ENCODE peak calls at places on chromosomes 6 and 20, in four cellular contexts. P, V, E and O are unnamed samples.
A peak's percentile ranks its signal among the peaks of the same experiment; 100 is the strongest.

GRCh38 chr6:160790028-160790792 is 88.2 kb downstream of the PLG start:
- DNase-seq in V (no peak), E (no peak), P (no peak), O (no peak)

GRCh38 chr6:73732845-73733675 is 37.1 kb downstream of the CD109 start:
- DNase-seq in V (no peak), E (peak; percentile 80), P (peak; percentile 44), O (no peak)

GRCh38 chr6:45626087-45626891 is 248.6 kb upstream of the SUPT3H start:
- DNase-seq in P (no peak), E (peak; percentile 87), V (no peak), O (no peak)

GRCh38 chr20:31713312-31714049 is 9.2 kb downstream of the BCL2L1 start:
- DNase-seq in P (no peak), V (no peak), E (peak; percentile 93), O (no peak)

GRCh38 chr6:131669891-131670290 is 31.3 kb downstream of the OR2A4 start:
- DNase-seq in E (no peak), V (no peak), P (no peak), O (no peak)

GRCh38 chr20:58566981-58567380 is 51.8 kb upstream of the APCDD1L start:
- DNase-seq in V (no peak), P (no peak), E (peak; percentile 14), O (no peak)

GRCh38 chr6:33610779-33611421 is 10.2 kb upstream of the ITPR3 start:
- DNase-seq in P (no peak), E (peak; percentile 49), V (no peak), O (peak; percentile 69)

GRCh38 chr6:52975580-52975979 is 19.5 kb downstream of the GSTA4 start:
- DNase-seq in E (no peak), V (no peak), P (no peak), O (no peak)

GRCh38 chr6:163806761-163807499 is 392.4 kb downstream of the QKI start:
- DNase-seq in E (no peak), V (no peak), P (no peak), O (no peak)

GRCh38 chr6:19866199-19866872 is 29.2 kb downstream of the ID4 start:
- DNase-seq in E (no peak), V (no peak), P (no peak), O (no peak)

GRCh38 chr6:17728551-17729222 is 22.0 kb upstream of the NUP153 start:
- DNase-seq in E (no peak), P (no peak), V (no peak), O (no peak)

GRCh38 chr20:10078403-10078802 is 43.6 kb downstream of the ANKEF1 start:
- DNase-seq in P (no peak), E (no peak), V (peak; percentile 60), O (no peak)

GRCh38 chr6:119575721-119576120 is 226.2 kb upstream of the MAN1A1 start:
- DNase-seq in E (peak; percentile 62), V (no peak), P (no peak), O (no peak)

GRCh38 chr6:148846778-148847761 is 100.2 kb downstream of the UST start:
- DNase-seq in P (no peak), E (no peak), V (no peak), O (no peak)

GRCh38 chr6:112044856-112045255 is 9.0 kb upstream of the CCN6 start:
- DNase-seq in P (no peak), E (peak; percentile 94), V (no peak), O (no peak)

GRCh38 chr20:59434950-59435349 is 134.5 kb downstream of the EDN3 start:
- DNase-seq in V (no peak), P (no peak), E (no peak), O (no peak)

GRCh38 chr6:123803862-123804681 is at the start of gene NKAIN2:
- DNase-seq in E (peak; percentile 56), V (no peak), P (no peak), O (peak; percentile 19)

GRCh38 chr20:440148-440547 is 22.2 kb downstream of the TBC1D20 start:
- DNase-seq in E (peak; percentile 49), P (no peak), V (no peak), O (no peak)

GRCh38 chr20:435558-435957 is 26.8 kb downstream of the TBC1D20 start:
- DNase-seq in E (peak; percentile 23), P (no peak), V (no peak), O (no peak)

GRCh38 chr20:436476-436875 is 25.9 kb downstream of the TBC1D20 start:
- DNase-seq in V (no peak), E (peak; percentile 15), P (no peak), O (no peak)

GRCh38 chr20:438581-439469 is 23.5 kb downstream of the TBC1D20 start:
- DNase-seq in V (no peak), P (peak; percentile 73), E (no peak), O (no peak)

DNA sequence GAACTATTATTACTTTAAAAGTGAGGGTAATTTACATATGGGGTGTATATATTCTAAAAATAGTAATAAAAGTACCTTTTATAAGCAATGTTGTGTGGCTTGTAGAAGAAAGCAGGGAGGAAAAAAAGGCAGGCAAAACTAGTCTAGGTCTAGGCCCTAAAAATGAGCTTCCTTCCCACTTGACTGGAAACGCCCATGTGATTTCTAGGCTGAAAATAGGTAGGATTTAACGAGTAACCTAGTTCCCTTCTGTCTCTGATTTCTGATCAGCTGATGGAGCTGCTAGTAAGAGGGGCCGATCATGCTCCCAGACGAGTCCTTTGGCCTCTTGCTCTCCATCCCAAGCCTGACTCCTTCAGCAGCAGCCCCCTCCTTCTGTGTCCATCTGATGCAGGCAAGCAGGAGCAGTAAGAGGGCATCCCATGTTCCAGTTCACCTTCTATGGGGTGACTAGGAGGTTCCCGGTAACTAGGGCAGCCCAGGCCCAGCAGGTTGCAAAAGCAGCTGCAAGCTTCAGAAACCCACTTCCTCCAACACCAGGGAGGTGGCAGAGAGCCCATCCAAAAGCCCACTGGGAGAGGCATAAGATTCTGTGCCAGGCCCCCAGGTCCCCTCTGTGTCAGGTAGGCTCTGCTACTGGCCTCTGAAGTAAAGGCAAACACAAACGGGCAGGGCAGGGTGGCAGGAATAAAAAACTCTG is 24.4 kb downstream of the TBC1D20 start:
- DNase-seq in E (peak; percentile 14), V (no peak), P (peak; percentile 14), O (no peak)
- H3K4me3 ChIP-seq in E (no peak overlapping the region), V (no peak overlapping the region), P (peak overlapping the region; percentile 65), O (no peak overlapping the region)

DNA sequence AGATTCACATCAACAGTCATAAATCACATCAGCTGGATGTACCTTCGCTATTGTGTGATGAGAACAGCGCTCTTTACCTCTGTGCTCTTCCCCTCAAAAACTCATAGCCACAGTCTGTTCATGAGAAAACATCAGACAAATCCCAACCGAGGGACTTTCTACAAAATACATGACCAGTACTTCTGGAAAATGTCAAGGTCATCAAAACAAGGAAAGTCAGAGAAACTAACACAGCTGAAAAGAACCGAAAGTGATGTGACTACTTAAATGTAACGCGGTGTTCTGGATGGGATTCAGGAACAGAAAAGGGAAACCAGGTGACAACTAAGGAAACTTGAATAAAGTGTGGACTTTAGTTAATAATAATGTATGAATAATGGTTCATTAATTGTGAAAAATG is 112.0 kb upstream of the CBLN4 start:
- DNase-seq in V (no peak), E (no peak), P (no peak), O (no peak)
- H3K9me3 ChIP-seq in V (no peaks in the 10 kb centered on the region), E (no peaks in the 10 kb centered on the region), P (no peaks in the 10 kb centered on the region), O (no peaks in the 10 kb centered on the region)

GRCh38 chr20:62015445-62016288 is 50.0 kb downstream of the TAF4 start:
- DNase-seq in V (no peak), P (no peak), E (peak; percentile 62), O (no peak)
- H3K4me1 ChIP-seq in V (peaks cover 7% of the 10 kb centered on the region), P (peaks cover 4% of the 10 kb centered on the region), E (peaks cover 4% of the 10 kb centered on the region), O (no peaks in the 10 kb centered on the region)

DNA sequence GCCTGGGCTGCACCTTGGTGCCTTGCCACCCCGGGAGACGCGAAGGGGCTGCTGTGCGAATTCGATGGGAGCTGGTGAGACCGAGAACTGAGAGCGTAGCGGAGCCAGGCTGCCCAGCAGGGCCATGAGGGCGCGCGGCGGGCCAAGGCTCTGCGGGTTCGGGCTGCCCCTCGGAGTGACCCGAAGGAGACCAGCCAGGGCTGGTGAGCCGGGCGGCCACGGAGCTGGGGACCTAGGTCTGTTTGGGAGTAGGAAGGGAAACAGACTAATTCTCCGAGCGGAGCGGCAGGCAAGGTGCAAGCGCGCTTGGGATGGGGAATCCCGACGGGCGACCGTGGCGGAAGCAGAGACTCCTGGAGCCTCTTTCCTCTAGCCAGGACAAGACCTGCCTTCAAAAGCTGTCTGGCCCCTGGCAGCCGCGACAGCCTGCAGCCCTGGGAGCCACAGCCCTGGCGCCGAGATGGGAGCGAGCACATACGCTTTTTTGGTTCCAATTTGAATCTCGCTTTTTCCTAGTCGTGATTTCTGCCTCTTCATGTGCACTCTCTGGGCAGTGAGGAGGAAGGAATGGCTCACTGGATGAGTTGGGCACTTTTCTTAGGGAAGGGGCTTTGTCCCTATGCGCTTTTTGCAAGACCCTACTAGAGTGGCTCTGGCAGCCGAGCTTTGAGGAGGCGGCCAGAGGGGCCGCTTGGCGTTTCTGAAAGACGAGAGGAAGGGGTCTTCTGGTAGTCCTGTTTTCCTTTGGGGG is 777 bp downstream of the SYNDIG1 start:
- DNase-seq in E (peak; percentile 87), P (no peak), V (no peak), O (no peak)
- H3K4me3 ChIP-seq in E (peak overlapping the region; percentile 55), P (no peak overlapping the region), V (peak overlapping the region; percentile 16), O (no peak overlapping the region)

GRCh38 chr20:62318411-62319345 is 15.9 kb downstream of the ADRM1 start:
- DNase-seq in P (no peak), E (no peak), V (no peak), O (no peak)

GRCh38 chr20:62316331-62317166 is 13.8 kb downstream of the ADRM1 start:
- DNase-seq in E (no peak), P (no peak), V (no peak), O (no peak)

GRCh38 chr20:62315773-62316172 is 13.0 kb downstream of the ADRM1 start:
- DNase-seq in V (no peak), P (no peak), E (no peak), O (no peak)

GRCh38 chr20:62319346-62319909 is 16.6 kb downstream of the ADRM1 start:
- DNase-seq in V (no peak), P (no peak), E (no peak), O (no peak)

GRCh38 chr20:62317167-62317655 is 14.4 kb downstream of the ADRM1 start:
- DNase-seq in E (no peak), P (no peak), V (no peak), O (no peak)
- H3K9me3 ChIP-seq in E (no peaks in the 10 kb centered on the region), P (no peaks in the 10 kb centered on the region), V (no peaks in the 10 kb centered on the region), O (no peaks in the 10 kb centered on the region)

DNA sequence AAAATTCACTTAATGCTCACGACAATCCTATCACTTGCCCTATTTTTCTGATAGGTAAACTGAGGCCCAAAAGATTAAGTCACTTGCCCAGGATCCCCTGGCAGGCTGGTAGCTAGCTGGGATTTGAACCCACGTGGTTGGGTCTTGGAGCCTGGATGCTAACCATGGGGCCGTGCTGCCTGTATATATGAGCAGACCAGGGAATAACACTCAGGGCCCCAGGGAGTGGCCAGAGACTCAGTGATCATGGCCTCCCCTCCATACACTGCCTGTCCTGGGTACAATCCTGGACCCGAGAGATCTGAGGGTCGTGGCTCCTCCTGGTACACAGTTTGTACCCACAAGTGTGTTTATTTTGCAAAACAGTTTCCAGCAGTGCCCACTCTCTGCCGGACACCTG is 116.9 kb upstream of the PTPN1 start:
- DNase-seq in P (no peak), V (no peak), E (no peak), O (no peak)
- H3K4me1 ChIP-seq in P (peaks cover 9% of the 10 kb centered on the region), V (peaks cover 27% of the 10 kb centered on the region), E (peaks cover 9% of the 10 kb centered on the region), O (peaks cover 19% of the 10 kb centered on the region)

GRCh38 chr6:125802383-125802782 is 11.6 kb downstream of the NCOA7 start:
- DNase-seq in E (no peak), P (no peak), V (no peak), O (no peak)

GRCh38 chr6:125797934-125798444 is 7.2 kb downstream of the NCOA7 start:
- DNase-seq in V (no peak), E (no peak), P (no peak), O (no peak)

GRCh38 chr6:125795301-125795700 is 4.5 kb downstream of the NCOA7 start:
- DNase-seq in E (no peak), P (no peak), V (no peak), O (no peak)

GRCh38 chr6:125797120-125797933 is 6.6 kb downstream of the NCOA7 start:
- DNase-seq in E (no peak), P (no peak), V (no peak), O (no peak)

GRCh38 chr6:125798734-125799510 is 8.2 kb downstream of the NCOA7 start:
- DNase-seq in V (no peak), P (no peak), E (no peak), O (no peak)
- H3K4me3 ChIP-seq in V (no peak overlapping the region), P (no peak overlapping the region), E (no peak overlapping the region), O (no peak overlapping the region)